ENCODE peak calls at places on chromosomes 4 and X, in ten cellular contexts. E is spleen; X is tibial artery; L is mammary epithelial cell; Y is uterus; I is endodermal cell; N is CD4-positive, alpha-beta T cell; S is heart left ventricle; Q is body of pancreas; O is adrenal gland. A is an unnamed sample.
A peak's percentile ranks its signal among the peaks of the same experiment; 100 is the strongest.

GRCh38 chr4:4456351-4456750 is 69.4 kb downstream of the NSG1 start:
- DNase-seq in S (no peak), O (no peak), Q (no peak), I (peak; percentile 70), Y (no peak), X (no peak), E (no peak), L (no peak), N (no peak), A (no peak)

GRCh38 chr4:80173841-80174240 is 23.5 kb upstream of the PRDM8 start:
- DNase-seq in I (no peak), X (no peak), N (no peak), L (no peak), E (no peak), O (no peak), S (no peak), Q (no peak), Y (no peak), A (no peak)

GRCh38 chr4:10442976-10443375 is 14.2 kb downstream of the ZNF518B start:
- DNase-seq in L (peak; percentile 4), Q (no peak), X (no peak), I (no peak), Y (no peak), E (no peak), S (no peak), N (no peak), O (no peak), A (no peak)

GRCh38 chr4:156963419-156963818 is 8.2 kb downstream of the PDGFC start:
- DNase-seq in O (no peak), E (no peak), I (no peak), L (no peak), Y (no peak), X (no peak), S (no peak), N (no peak), Q (no peak), A (no peak)

GRCh38 chr4:164955107-164955805 is 22.2 kb downstream of the TRIM61 start:
- DNase-seq in E (no peak), Q (no peak), N (no peak), Y (no peak), L (no peak), I (no peak), S (no peak), X (no peak), O (no peak), A (no peak)

GRCh38 chr4:99062120-99062519 is 26.5 kb downstream of the ADH5 start:
- DNase-seq in X (no peak), S (no peak), E (no peak), Y (no peak), L (no peak), I (no peak), Q (no peak), N (no peak), O (no peak), A (no peak)

GRCh38 chr4:112099701-112100289 is 45.5 kb upstream of the FAM241A start:
- DNase-seq in L (peak; percentile 37), O (no peak), S (no peak), E (no peak), Q (no peak), X (no peak), Y (no peak), I (peak; percentile 46), N (no peak), A (no peak)

GRCh38 chrX:83416273-83416672 is 91.8 kb upstream of the POU3F4 start:
- DNase-seq in I (no peak), Q (no peak), Y (no peak), O (no peak), X (no peak), S (no peak), N (no peak), E (no peak), L (no peak), A (no peak)

GRCh38 chr4:39686997-39687396 is 10.9 kb upstream of the UBE2K start:
- DNase-seq in X (no peak), Y (no peak), L (no peak), I (no peak), E (no peak), N (no peak), S (no peak), O (no peak), Q (no peak), A (no peak)
- H3K9me3 ChIP-seq in X (no peaks in the 10 kb centered on the region), Y (no peaks in the 10 kb centered on the region), L (no peaks in the 10 kb centered on the region), I (no peaks in the 10 kb centered on the region), E (no peaks in the 10 kb centered on the region), N (no peaks in the 10 kb centered on the region), S (no peaks in the 10 kb centered on the region), O (no peaks in the 10 kb centered on the region), Q (no peaks in the 10 kb centered on the region), A (no peaks in the 10 kb centered on the region)

GRCh38 chr4:8905236-8905772 is 33.7 kb upstream of the HMX1 start:
- DNase-seq in S (no peak), Y (no peak), X (no peak), I (peak; percentile 17), N (no peak), O (no peak), L (no peak), E (peak; percentile 44), Q (no peak), A (peak; percentile 4)
- H3K9me3 ChIP-seq in S (peaks cover 26% of the 10 kb centered on the region), Y (peaks cover 3% of the 10 kb centered on the region), X (peaks cover 24% of the 10 kb centered on the region), I (peaks cover 19% of the 10 kb centered on the region), N (peaks cover 10% of the 10 kb centered on the region), O (no peaks in the 10 kb centered on the region), L (peaks cover 56% of the 10 kb centered on the region), E (peaks cover 14% of the 10 kb centered on the region), Q (no peaks in the 10 kb centered on the region), A (peaks cover 24% of the 10 kb centered on the region)

DNA sequence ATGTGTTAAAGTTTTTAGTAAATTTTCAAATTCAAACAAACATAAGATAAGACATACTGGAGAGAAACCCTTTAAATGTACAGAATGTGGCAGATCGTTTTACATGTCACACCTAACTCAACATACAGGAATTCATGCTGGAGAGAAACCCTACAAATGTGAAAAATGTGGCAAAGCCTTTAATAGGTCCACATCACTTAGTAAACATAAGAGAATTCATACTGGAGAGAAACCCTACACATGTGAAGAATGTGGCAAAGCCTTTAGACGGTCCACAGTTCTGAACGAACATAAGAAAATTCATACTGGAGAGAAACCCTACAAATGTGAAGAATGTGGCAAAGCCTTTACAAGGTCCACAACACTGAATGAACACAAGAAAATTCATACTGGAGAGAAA is 32.8 kb downstream of the ZNF595 start:
- DNase-seq in O (no peak), E (no peak), I (no peak), Q (no peak), X (no peak), L (no peak), N (no peak), S (no peak), Y (no peak), A (no peak)
- H3K9me3 ChIP-seq in O (peaks cover 4% of the 10 kb centered on the region), E (peaks cover 99% of the 10 kb centered on the region), I (peaks cover 99% of the 10 kb centered on the region), Q (peaks cover 11% of the 10 kb centered on the region), X (peaks cover 84% of the 10 kb centered on the region), L (peaks cover 57% of the 10 kb centered on the region), N (peaks cover 91% of the 10 kb centered on the region), S (peaks cover 100% of the 10 kb centered on the region), Y (peaks cover 89% of the 10 kb centered on the region), A (peaks cover 59% of the 10 kb centered on the region)

DNA sequence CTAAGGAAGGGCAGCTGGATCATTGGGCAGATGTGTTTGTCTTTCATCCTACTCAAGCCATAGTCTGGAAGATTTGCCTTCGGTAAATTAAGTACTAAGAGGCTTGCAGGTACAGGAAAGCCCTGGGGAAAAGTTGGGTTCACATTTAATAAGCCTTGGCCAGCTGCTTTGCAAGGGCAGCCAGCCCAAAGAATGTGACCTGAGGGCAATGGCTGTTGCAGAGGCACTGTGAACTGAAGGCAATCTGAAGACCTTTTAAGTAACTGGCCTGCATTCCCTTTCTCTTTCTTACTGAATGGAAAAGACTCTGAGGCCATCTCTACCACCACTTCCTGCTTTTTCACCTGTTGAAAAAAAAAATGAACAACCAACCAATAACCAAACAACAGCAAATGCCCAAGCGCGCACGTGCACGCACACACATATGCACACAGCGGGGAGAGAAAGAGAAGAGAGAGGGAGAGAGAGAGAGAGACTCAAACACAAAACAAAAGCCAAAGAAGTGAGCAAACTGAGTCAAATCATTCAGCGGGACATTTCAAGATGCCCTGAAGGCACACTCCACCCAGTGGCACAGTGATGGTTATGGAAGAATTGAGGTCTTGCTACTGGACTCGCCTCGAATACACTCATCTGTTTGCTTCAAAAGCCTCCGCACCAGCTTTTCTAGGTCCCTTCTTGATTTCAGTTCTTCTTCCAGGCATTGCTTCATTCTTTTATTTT is 19.6 kb downstream of the CD40LG start:
- DNase-seq in E (no peak), L (no peak), O (no peak), N (no peak), Y (no peak), I (no peak), X (no peak), S (no peak), Q (no peak), A (no peak)
- H3K9me3 ChIP-seq in E (no peaks in the 10 kb centered on the region), L (no peaks in the 10 kb centered on the region), O (no peaks in the 10 kb centered on the region), N (no peaks in the 10 kb centered on the region), Y (no peaks in the 10 kb centered on the region), I (no peaks in the 10 kb centered on the region), X (peaks cover 4% of the 10 kb centered on the region), S (peaks cover 7% of the 10 kb centered on the region), Q (no peaks in the 10 kb centered on the region), A (peaks cover 3% of the 10 kb centered on the region)

DNA sequence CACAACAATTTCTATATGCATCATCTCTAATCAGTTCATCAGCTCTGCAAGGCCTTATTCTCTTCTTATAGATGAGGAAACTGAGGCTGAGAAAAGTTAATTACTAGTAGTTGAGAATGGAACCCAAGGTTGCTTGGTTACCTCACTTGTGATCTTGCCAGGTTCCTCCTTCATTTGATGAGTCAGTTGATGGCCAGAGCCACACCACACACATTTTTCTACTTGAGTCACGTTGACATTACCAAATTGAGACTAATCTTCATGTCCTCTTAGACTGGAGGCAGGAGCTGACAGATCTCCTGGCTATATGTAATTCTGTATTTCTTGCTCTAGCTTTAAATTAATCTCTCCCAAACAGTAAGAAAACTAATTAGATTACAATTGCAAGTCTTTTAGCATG is 428.4 kb downstream of the AFF2 start:
- DNase-seq in Y (no peak), E (no peak), O (no peak), X (no peak), I (no peak), L (peak; percentile 76), N (no peak), S (no peak), Q (no peak), A (no peak)
- H3K9me3 ChIP-seq in Y (no peaks in the 10 kb centered on the region), E (no peaks in the 10 kb centered on the region), O (no peaks in the 10 kb centered on the region), X (no peaks in the 10 kb centered on the region), I (no peaks in the 10 kb centered on the region), L (no peaks in the 10 kb centered on the region), N (no peaks in the 10 kb centered on the region), S (no peaks in the 10 kb centered on the region), Q (no peaks in the 10 kb centered on the region), A (no peaks in the 10 kb centered on the region)

DNA sequence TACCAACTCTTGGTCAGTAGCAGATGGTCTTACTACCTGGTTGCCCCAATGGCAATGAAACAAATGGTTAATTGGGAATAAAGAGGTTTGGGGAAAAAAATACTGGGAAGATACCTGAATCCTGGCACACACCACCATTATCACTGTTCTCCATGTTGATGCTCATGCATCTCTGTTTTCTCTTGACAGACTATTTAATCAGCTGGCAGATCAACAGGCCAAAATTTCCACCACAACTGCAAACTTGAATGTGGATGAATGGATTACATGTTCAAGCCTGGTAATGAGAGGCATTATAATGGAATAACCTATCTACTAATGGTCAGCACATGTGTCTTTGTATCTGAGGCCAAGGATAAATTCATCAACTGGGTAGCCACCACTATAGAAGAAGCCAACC is 45.7 kb downstream of the ZNF721 start:
- DNase-seq in O (no peak), N (no peak), Q (no peak), Y (no peak), L (no peak), S (no peak), E (no peak), X (no peak), I (no peak), A (no peak)
- H3K9me3 ChIP-seq in O (peaks cover 8% of the 10 kb centered on the region), N (peaks cover 95% of the 10 kb centered on the region), Q (peaks cover 3% of the 10 kb centered on the region), Y (peaks cover 97% of the 10 kb centered on the region), L (peaks cover 63% of the 10 kb centered on the region), S (peaks cover 100% of the 10 kb centered on the region), E (peaks cover 100% of the 10 kb centered on the region), X (peaks cover 89% of the 10 kb centered on the region), I (peaks cover 97% of the 10 kb centered on the region), A (peaks cover 76% of the 10 kb centered on the region)